ENCODE peak calls at places on chromosomes 2 and 18, in seven cellular contexts. One of them, this sample, is unnamed.

GRCh38 chr2:231709636-231709980 is 1.3 kb downstream of the PTMA start:
- DNase-seq in GM12878: no peak
- DNase-seq in HCT116: no peak
- DNase-seq in H1: peak; percentile 57
- DNase-seq in adrenal gland: peak; percentile 68
- DNase-seq in IMR-90: no peak
- DNase-seq in breast epithelium: no peak
- DNase-seq in this sample: peak; percentile 61

GRCh38 chr2:174606336-174606735 is 8.7 kb upstream of the WIPF1 start:
- DNase-seq in GM12878: no peak
- DNase-seq in IMR-90: peak; percentile 93
- DNase-seq in H1: no peak
- DNase-seq in breast epithelium: no peak
- DNase-seq in adrenal gland: peak; percentile 42
- DNase-seq in HCT116: no peak
- DNase-seq in this sample: no peak

GRCh38 chr2:28047698-28048097 is 157.2 kb downstream of the BABAM2 start:
- DNase-seq in GM12878: no peak
- DNase-seq in IMR-90: peak; percentile 81
- DNase-seq in adrenal gland: no peak
- DNase-seq in breast epithelium: no peak
- DNase-seq in H1: no peak
- DNase-seq in HCT116: no peak
- DNase-seq in this sample: no peak

GRCh38 chr2:96408631-96409542 is 73.3 kb downstream of the NCAPH start:
- DNase-seq in breast epithelium: no peak
- DNase-seq in GM12878: no peak
- DNase-seq in adrenal gland: no peak
- DNase-seq in HCT116: no peak
- DNase-seq in H1: no peak
- DNase-seq in IMR-90: peak; percentile 38
- DNase-seq in this sample: no peak

GRCh38 chr2:224104668-224105386 is 65.7 kb upstream of the SERPINE2 start:
- DNase-seq in GM12878: no peak
- DNase-seq in IMR-90: peak; percentile 28
- DNase-seq in breast epithelium: no peak
- DNase-seq in adrenal gland: no peak
- DNase-seq in HCT116: peak; percentile 43
- DNase-seq in H1: no peak
- DNase-seq in this sample: no peak

GRCh38 chr18:45348974-45349373 is 266.3 kb upstream of the SLC14A2 start:
- DNase-seq in HCT116: no peak
- DNase-seq in adrenal gland: no peak
- DNase-seq in GM12878: no peak
- DNase-seq in IMR-90: no peak
- DNase-seq in H1: no peak
- DNase-seq in breast epithelium: no peak
- DNase-seq in this sample: no peak

GRCh38 chr18:3297025-3297984 is 35.4 kb downstream of the MYL12B start:
- DNase-seq in IMR-90: peak; percentile 86
- DNase-seq in GM12878: peak; percentile 69
- DNase-seq in breast epithelium: peak; percentile 96
- DNase-seq in HCT116: peak; percentile 94
- DNase-seq in H1: peak; percentile 96
- DNase-seq in adrenal gland: peak; percentile 91
- DNase-seq in this sample: peak; percentile 91

GRCh38 chr2:236824836-236825235 is 255.2 kb downstream of the ACKR3 start:
- DNase-seq in HCT116: no peak
- DNase-seq in breast epithelium: peak; percentile 69
- DNase-seq in adrenal gland: no peak
- DNase-seq in H1: no peak
- DNase-seq in GM12878: no peak
- DNase-seq in IMR-90: no peak
- DNase-seq in this sample: peak; percentile 74

GRCh38 chr2:151395509-151396374 is 14.0 kb upstream of the RIF1 start:
- DNase-seq in GM12878: no peak
- DNase-seq in adrenal gland: no peak
- DNase-seq in HCT116: no peak
- DNase-seq in breast epithelium: no peak
- DNase-seq in H1: no peak
- DNase-seq in IMR-90: no peak
- DNase-seq in this sample: no peak

GRCh38 chr2:223993634-223994232 is 36.5 kb downstream of the MRPL44 start:
- DNase-seq in GM12878: no peak
- DNase-seq in H1: peak; percentile 68
- DNase-seq in breast epithelium: no peak
- DNase-seq in adrenal gland: peak; percentile 65
- DNase-seq in IMR-90: peak; percentile 82
- DNase-seq in HCT116: peak; percentile 78
- DNase-seq in this sample: peak; percentile 35

GRCh38 chr2:128260239-128261138 is 58.2 kb downstream of the HS6ST1 start:
- DNase-seq in IMR-90: peak; percentile 81
- DNase-seq in H1: peak; percentile 81
- DNase-seq in breast epithelium: no peak
- DNase-seq in GM12878: no peak
- DNase-seq in HCT116: peak; percentile 4
- DNase-seq in adrenal gland: peak; percentile 75
- DNase-seq in this sample: no peak

GRCh38 chr2:64779117-64779690 is 125.5 kb upstream of the SERTAD2 start:
- DNase-seq in HCT116: no peak
- DNase-seq in IMR-90: peak; percentile 90
- DNase-seq in breast epithelium: no peak
- DNase-seq in GM12878: no peak
- DNase-seq in adrenal gland: no peak
- DNase-seq in H1: no peak
- DNase-seq in this sample: no peak

GRCh38 chr18:7070466-7070865 is 47.1 kb downstream of the LAMA1 start:
- DNase-seq in GM12878: no peak
- DNase-seq in IMR-90: no peak
- DNase-seq in H1: no peak
- DNase-seq in adrenal gland: no peak
- DNase-seq in HCT116: no peak
- DNase-seq in breast epithelium: no peak
- DNase-seq in this sample: no peak

GRCh38 chr18:8329186-8329771 is 280.0 kb upstream of the RAB12 start:
- DNase-seq in GM12878: no peak
- DNase-seq in adrenal gland: no peak
- DNase-seq in breast epithelium: no peak
- DNase-seq in HCT116: no peak
- DNase-seq in IMR-90: peak; percentile 86
- DNase-seq in H1: no peak
- DNase-seq in this sample: no peak

GRCh38 chr18:28204154-28204553 is 27.2 kb upstream of the CDH2 start:
- DNase-seq in adrenal gland: no peak
- DNase-seq in GM12878: no peak
- DNase-seq in H1: no peak
- DNase-seq in HCT116: no peak
- DNase-seq in IMR-90: peak; percentile 85
- DNase-seq in breast epithelium: no peak
- DNase-seq in this sample: no peak

GRCh38 chr2:131801210-131801744 is 273.6 kb downstream of the CCDC74A start:
- DNase-seq in breast epithelium: no peak
- DNase-seq in IMR-90: no peak
- DNase-seq in adrenal gland: no peak
- DNase-seq in HCT116: no peak
- DNase-seq in H1: peak; percentile 47
- DNase-seq in GM12878: no peak
- DNase-seq in this sample: peak; percentile 22

GRCh38 chr2:105806994-105807393 is 62.3 kb downstream of the NCK2 start:
- DNase-seq in GM12878: no peak
- DNase-seq in H1: peak; percentile 37
- DNase-seq in breast epithelium: no peak
- DNase-seq in adrenal gland: no peak
- DNase-seq in HCT116: no peak
- DNase-seq in IMR-90: no peak
- DNase-seq in this sample: no peak

GRCh38 chr2:130834091-130834922 is 2.4 kb upstream of the ARHGEF4 start:
- DNase-seq in IMR-90: peak; percentile 72
- DNase-seq in GM12878: no peak
- DNase-seq in adrenal gland: no peak
- DNase-seq in H1: no peak
- DNase-seq in HCT116: no peak
- DNase-seq in breast epithelium: no peak
- DNase-seq in this sample: no peak

GRCh38 chr18:33804258-33804657 is 226.2 kb downstream of the ASXL3 start:
- DNase-seq in HCT116: no peak
- DNase-seq in GM12878: no peak
- DNase-seq in adrenal gland: no peak
- DNase-seq in breast epithelium: no peak
- DNase-seq in IMR-90: peak; percentile 63
- DNase-seq in H1: no peak
- DNase-seq in this sample: no peak

GRCh38 chr2:238121511-238122286 is 16.8 kb upstream of the KLHL30 start:
- DNase-seq in adrenal gland: no peak
- DNase-seq in H1: no peak
- DNase-seq in GM12878: no peak
- DNase-seq in HCT116: no peak
- DNase-seq in breast epithelium: no peak
- DNase-seq in IMR-90: no peak
- DNase-seq in this sample: peak; percentile 47

GRCh38 chr2:57760448-57760847 is 286.2 kb upstream of the VRK2 start:
- DNase-seq in H1: no peak
- DNase-seq in adrenal gland: no peak
- DNase-seq in GM12878: peak; percentile 51
- DNase-seq in IMR-90: no peak
- DNase-seq in breast epithelium: no peak
- DNase-seq in HCT116: no peak
- DNase-seq in this sample: no peak

GRCh38 chr2:101773137-101773536 is 75.6 kb downstream of the MAP4K4 start:
- DNase-seq in HCT116: no peak
- DNase-seq in adrenal gland: no peak
- DNase-seq in H1: no peak
- DNase-seq in breast epithelium: no peak
- DNase-seq in GM12878: no peak
- DNase-seq in IMR-90: no peak
- DNase-seq in this sample: no peak

GRCh38 chr2:101770672-101771071 is 73.2 kb downstream of the MAP4K4 start:
- DNase-seq in GM12878: peak; percentile 30
- DNase-seq in H1: no peak
- DNase-seq in IMR-90: peak; percentile 62
- DNase-seq in adrenal gland: no peak
- DNase-seq in HCT116: peak; percentile 62
- DNase-seq in breast epithelium: no peak
- DNase-seq in this sample: no peak

GRCh38 chr2:101771911-101772321 is 74.4 kb downstream of the MAP4K4 start:
- DNase-seq in GM12878: no peak
- DNase-seq in IMR-90: no peak
- DNase-seq in HCT116: no peak
- DNase-seq in breast epithelium: no peak
- DNase-seq in H1: no peak
- DNase-seq in adrenal gland: no peak
- DNase-seq in this sample: no peak

GRCh38 chr2:101768480-101769077 is 71.1 kb downstream of the MAP4K4 start:
- DNase-seq in adrenal gland: no peak
- DNase-seq in H1: no peak
- DNase-seq in GM12878: no peak
- DNase-seq in breast epithelium: no peak
- DNase-seq in HCT116: no peak
- DNase-seq in IMR-90: no peak
- DNase-seq in this sample: no peak

GRCh38 chr2:101771226-101771906 is 73.9 kb downstream of the MAP4K4 start:
- DNase-seq in adrenal gland: no peak
- DNase-seq in H1: no peak
- DNase-seq in breast epithelium: no peak
- DNase-seq in IMR-90: no peak
- DNase-seq in HCT116: no peak
- DNase-seq in GM12878: no peak
- DNase-seq in this sample: no peak
- H3K4me1 ChIP-seq in adrenal gland: peaks cover 49% of the 10 kb centered on the region
- H3K4me1 ChIP-seq in H1: peaks cover 28% of the 10 kb centered on the region
- H3K4me1 ChIP-seq in breast epithelium: peaks cover 5% of the 10 kb centered on the region
- H3K4me1 ChIP-seq in IMR-90: peaks cover 25% of the 10 kb centered on the region
- H3K4me1 ChIP-seq in HCT116: peaks cover 23% of the 10 kb centered on the region
- H3K4me1 ChIP-seq in GM12878: no peaks in the 10 kb centered on the region
- H3K4me1 ChIP-seq in this sample: no peaks in the 10 kb centered on the region

DNA sequence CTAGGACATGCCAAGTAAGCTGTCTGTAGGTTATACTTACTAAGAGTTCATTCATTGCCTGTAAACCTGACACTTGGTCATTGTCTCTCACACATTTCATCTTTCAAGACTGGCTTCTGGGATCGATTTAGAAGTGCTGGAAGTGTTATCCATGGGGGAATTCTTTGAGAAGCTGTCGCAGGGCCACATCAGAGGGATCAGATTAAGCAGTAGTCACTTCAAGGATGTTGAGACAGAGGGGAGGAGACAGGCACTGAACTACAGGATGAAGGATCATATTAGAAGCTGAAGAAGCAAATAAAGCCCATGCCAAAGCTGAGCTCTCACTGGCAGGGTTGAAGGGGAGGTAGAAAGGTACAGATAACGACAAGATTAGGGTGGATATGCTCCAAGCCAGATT is 49.0 kb downstream of the CDK15 start:
- DNase-seq in H1: no peak
- DNase-seq in IMR-90: peak; percentile 27
- DNase-seq in adrenal gland: no peak
- DNase-seq in GM12878: no peak
- DNase-seq in breast epithelium: no peak
- DNase-seq in HCT116: no peak
- DNase-seq in this sample: no peak
- H3K4me3 ChIP-seq in H1: no peak overlapping the region
- H3K4me3 ChIP-seq in IMR-90: peak overlapping the region; percentile 38
- H3K4me3 ChIP-seq in adrenal gland: no peak overlapping the region
- H3K4me3 ChIP-seq in GM12878: no peak overlapping the region
- H3K4me3 ChIP-seq in breast epithelium: no peak overlapping the region
- H3K4me3 ChIP-seq in HCT116: no peak overlapping the region
- H3K4me3 ChIP-seq in this sample: no peak overlapping the region

GRCh38 chr2:133085646-133086045 is 415.6 kb upstream of the LYPD1 start:
- DNase-seq in adrenal gland: no peak
- DNase-seq in GM12878: no peak
- DNase-seq in IMR-90: no peak
- DNase-seq in HCT116: no peak
- DNase-seq in breast epithelium: no peak
- DNase-seq in H1: no peak
- DNase-seq in this sample: no peak
- TF ChIP-seq POLR2A in adrenal gland: no peak
- TF ChIP-seq POLR2A in GM12878: no peak
- TF ChIP-seq POLR2A in IMR-90: no peak
- TF ChIP-seq POLR2A in HCT116: no peak
- TF ChIP-seq POLR2A in breast epithelium: no peak
- TF ChIP-seq POLR2A in H1: no peak
- TF ChIP-seq POLR2A in this sample: no peak

GRCh38 chr2:227826563-227826962 is 12.9 kb downstream of the CCL20 start:
- DNase-seq in breast epithelium: no peak
- DNase-seq in IMR-90: no peak
- DNase-seq in GM12878: no peak
- DNase-seq in HCT116: no peak
- DNase-seq in H1: no peak
- DNase-seq in adrenal gland: no peak
- DNase-seq in this sample: no peak

GRCh38 chr2:227824711-227825110 is 11.1 kb downstream of the CCL20 start:
- DNase-seq in GM12878: no peak
- DNase-seq in IMR-90: peak; percentile 44
- DNase-seq in adrenal gland: no peak
- DNase-seq in HCT116: no peak
- DNase-seq in breast epithelium: no peak
- DNase-seq in H1: no peak
- DNase-seq in this sample: no peak

GRCh38 chr2:227823922-227824321 is 10.3 kb downstream of the CCL20 start:
- DNase-seq in HCT116: no peak
- DNase-seq in GM12878: no peak
- DNase-seq in H1: no peak
- DNase-seq in IMR-90: no peak
- DNase-seq in adrenal gland: no peak
- DNase-seq in breast epithelium: no peak
- DNase-seq in this sample: no peak

GRCh38 chr2:227828385-227828990 is 14.8 kb downstream of the CCL20 start:
- DNase-seq in H1: no peak
- DNase-seq in GM12878: no peak
- DNase-seq in breast epithelium: no peak
- DNase-seq in HCT116: no peak
- DNase-seq in adrenal gland: no peak
- DNase-seq in IMR-90: no peak
- DNase-seq in this sample: no peak

GRCh38 chr2:227826019-227826521 is 12.4 kb downstream of the CCL20 start:
- DNase-seq in IMR-90: no peak
- DNase-seq in adrenal gland: no peak
- DNase-seq in HCT116: no peak
- DNase-seq in H1: no peak
- DNase-seq in breast epithelium: no peak
- DNase-seq in GM12878: no peak
- DNase-seq in this sample: no peak
- H3K4me1 ChIP-seq in IMR-90: no peaks in the 10 kb centered on the region
- H3K4me1 ChIP-seq in adrenal gland: no peaks in the 10 kb centered on the region
- H3K4me1 ChIP-seq in HCT116: peaks cover 18% of the 10 kb centered on the region
- H3K4me1 ChIP-seq in H1: no peaks in the 10 kb centered on the region
- H3K4me1 ChIP-seq in breast epithelium: no peaks in the 10 kb centered on the region
- H3K4me1 ChIP-seq in GM12878: no peaks in the 10 kb centered on the region
- H3K4me1 ChIP-seq in this sample: no peaks in the 10 kb centered on the region